ENCODE peak calls at places on chromosomes 12 and 14, in four cellular contexts. One of them, this sample, is unnamed.

GRCh38 chr14:96165493-96166474 is 38.9 kb upstream of the BDKRB2 start:
- DNase-seq in vagina: peak
- DNase-seq in A549: no peak
- DNase-seq in stomach: no peak
- DNase-seq in this sample: no peak

GRCh38 chr12:2227360-2227759 is 174.6 kb downstream of the CACNA1C start:
- DNase-seq in stomach: no peak
- DNase-seq in A549: no peak
- DNase-seq in vagina: no peak
- DNase-seq in this sample: no peak

GRCh38 chr14:85554106-85554505 is 24.2 kb downstream of the FLRT2 start:
- DNase-seq in vagina: no peak
- DNase-seq in A549: no peak
- DNase-seq in stomach: no peak
- DNase-seq in this sample: no peak

GRCh38 chr14:88210426-88210825 is 112.6 kb downstream of the KCNK10 start:
- DNase-seq in A549: no peak
- DNase-seq in stomach: no peak
- DNase-seq in vagina: no peak
- DNase-seq in this sample: no peak

GRCh38 chr14:82075566-82075965 is 541.9 kb upstream of the SEL1L start:
- DNase-seq in stomach: peak
- DNase-seq in vagina: no peak
- DNase-seq in A549: no peak
- DNase-seq in this sample: no peak

GRCh38 chr14:64951291-64951690 is 8.7 kb upstream of the GPX2 start:
- DNase-seq in vagina: no peak
- DNase-seq in A549: no peak
- DNase-seq in stomach: no peak
- DNase-seq in this sample: no peak

GRCh38 chr14:68379510-68380303 is 413.2 kb downstream of the ZFP36L1 start:
- DNase-seq in A549: no peak
- DNase-seq in vagina: no peak
- DNase-seq in stomach: no peak
- DNase-seq in this sample: no peak

GRCh38 chr12:94938583-94938982 is 64.9 kb downstream of the NDUFA12 start:
- DNase-seq in vagina: no peak
- DNase-seq in A549: no peak
- DNase-seq in stomach: no peak
- DNase-seq in this sample: no peak

GRCh38 chr14:100383727-100384158 is 60.6 kb downstream of the SLC25A47 start:
- DNase-seq in stomach: peak
- DNase-seq in A549: peak
- DNase-seq in vagina: no peak
- DNase-seq in this sample: peak

GRCh38 chr12:110744697-110745264 is 2.1 kb upstream of the PPP1CC start:
- DNase-seq in stomach: peak
- DNase-seq in vagina: no peak
- DNase-seq in A549: no peak
- DNase-seq in this sample: no peak

GRCh38 chr12:19088576-19088975 is 41.0 kb upstream of the PLEKHA5 start:
- DNase-seq in vagina: no peak
- DNase-seq in A549: no peak
- DNase-seq in stomach: no peak
- DNase-seq in this sample: no peak
- TF ChIP-seq POLR2A in vagina: no peak
- TF ChIP-seq POLR2A in A549: no peak
- TF ChIP-seq POLR2A in stomach: no peak
- TF ChIP-seq POLR2A in this sample: no peak

DNA sequence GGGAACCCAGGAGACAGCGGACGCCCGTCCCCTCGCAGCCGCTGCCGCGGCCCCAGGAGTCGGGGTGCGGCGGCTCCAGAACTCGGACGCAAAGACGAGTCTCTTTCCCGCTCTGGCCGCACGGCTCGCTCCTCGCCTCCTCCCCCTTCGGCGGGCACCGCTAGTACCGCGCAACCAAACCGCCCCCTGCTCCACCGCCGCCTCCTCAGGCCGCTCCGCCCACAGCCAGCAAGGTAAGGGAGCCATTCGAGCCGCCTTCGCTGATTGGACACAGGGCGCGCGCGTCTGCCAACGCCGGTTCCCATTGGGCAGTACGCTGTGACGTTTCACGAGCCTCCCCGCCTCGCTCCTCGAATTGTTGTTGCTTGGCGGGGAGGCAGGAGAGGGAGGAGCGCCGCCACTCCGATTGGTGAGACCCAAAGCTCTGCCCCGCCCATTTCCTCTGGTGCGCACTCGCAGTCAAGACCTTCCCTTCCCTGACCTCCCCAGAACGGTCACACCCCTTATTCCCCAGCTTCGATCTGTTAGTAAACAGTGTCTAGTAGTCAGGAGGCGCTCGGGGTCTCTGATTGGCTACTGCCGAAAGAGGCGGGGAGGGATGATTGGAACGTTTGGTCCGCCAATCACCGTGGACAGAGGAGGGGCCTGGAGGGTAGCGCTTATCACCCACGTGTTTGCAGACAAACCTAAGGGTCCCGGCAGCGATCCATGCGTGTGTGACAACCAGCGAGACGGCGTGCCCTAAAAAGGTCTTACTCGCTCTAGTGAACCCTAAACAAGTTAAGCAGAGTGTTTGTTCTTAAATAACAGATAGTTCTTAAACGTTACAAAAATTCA is at the start of gene RPS6KA5:
- DNase-seq in stomach: peak
- DNase-seq in A549: peak
- DNase-seq in vagina: peak
- DNase-seq in this sample: peak
- TF ChIP-seq CTCF in stomach: peak
- TF ChIP-seq CTCF in A549: no peak
- TF ChIP-seq CTCF in vagina: no peak
- TF ChIP-seq CTCF in this sample: no peak

GRCh38 chr14:30270200-30271161 is 288.5 kb upstream of the G2E3 start:
- DNase-seq in vagina: no peak
- DNase-seq in stomach: peak
- DNase-seq in A549: peak
- DNase-seq in this sample: peak
- H3K4me3 ChIP-seq in vagina: no peak
- H3K4me3 ChIP-seq in stomach: no peak
- H3K4me3 ChIP-seq in A549: peak
- H3K4me3 ChIP-seq in this sample: no peak

GRCh38 chr14:76201162-76201561 is 49.4 kb downstream of the GPATCH2L start:
- DNase-seq in stomach: no peak
- DNase-seq in vagina: no peak
- DNase-seq in A549: peak
- DNase-seq in this sample: no peak

GRCh38 chr14:76208340-76208739 is 56.6 kb downstream of the GPATCH2L start:
- DNase-seq in A549: no peak
- DNase-seq in stomach: no peak
- DNase-seq in vagina: no peak
- DNase-seq in this sample: no peak

GRCh38 chr14:76205708-76206107 is 54.0 kb downstream of the GPATCH2L start:
- DNase-seq in A549: no peak
- DNase-seq in stomach: no peak
- DNase-seq in vagina: no peak
- DNase-seq in this sample: no peak

GRCh38 chr14:76204436-76205230 is 52.9 kb downstream of the GPATCH2L start:
- DNase-seq in vagina: no peak
- DNase-seq in A549: no peak
- DNase-seq in stomach: no peak
- DNase-seq in this sample: no peak

GRCh38 chr14:76203086-76204001 is 51.6 kb downstream of the GPATCH2L start:
- DNase-seq in vagina: no peak
- DNase-seq in A549: peak
- DNase-seq in stomach: no peak
- DNase-seq in this sample: peak
- TF ChIP-seq POLR2A in vagina: no peak
- TF ChIP-seq POLR2A in A549: no peak
- TF ChIP-seq POLR2A in stomach: no peak
- TF ChIP-seq POLR2A in this sample: no peak

GRCh38 chr12:30515351-30515750 is 180.3 kb downstream of the IPO8 start:
- DNase-seq in A549: no peak
- DNase-seq in vagina: no peak
- DNase-seq in stomach: no peak
- DNase-seq in this sample: no peak
- TF ChIP-seq CTCF in A549: peak
- TF ChIP-seq CTCF in vagina: no peak
- TF ChIP-seq CTCF in stomach: no peak
- TF ChIP-seq CTCF in this sample: no peak

DNA sequence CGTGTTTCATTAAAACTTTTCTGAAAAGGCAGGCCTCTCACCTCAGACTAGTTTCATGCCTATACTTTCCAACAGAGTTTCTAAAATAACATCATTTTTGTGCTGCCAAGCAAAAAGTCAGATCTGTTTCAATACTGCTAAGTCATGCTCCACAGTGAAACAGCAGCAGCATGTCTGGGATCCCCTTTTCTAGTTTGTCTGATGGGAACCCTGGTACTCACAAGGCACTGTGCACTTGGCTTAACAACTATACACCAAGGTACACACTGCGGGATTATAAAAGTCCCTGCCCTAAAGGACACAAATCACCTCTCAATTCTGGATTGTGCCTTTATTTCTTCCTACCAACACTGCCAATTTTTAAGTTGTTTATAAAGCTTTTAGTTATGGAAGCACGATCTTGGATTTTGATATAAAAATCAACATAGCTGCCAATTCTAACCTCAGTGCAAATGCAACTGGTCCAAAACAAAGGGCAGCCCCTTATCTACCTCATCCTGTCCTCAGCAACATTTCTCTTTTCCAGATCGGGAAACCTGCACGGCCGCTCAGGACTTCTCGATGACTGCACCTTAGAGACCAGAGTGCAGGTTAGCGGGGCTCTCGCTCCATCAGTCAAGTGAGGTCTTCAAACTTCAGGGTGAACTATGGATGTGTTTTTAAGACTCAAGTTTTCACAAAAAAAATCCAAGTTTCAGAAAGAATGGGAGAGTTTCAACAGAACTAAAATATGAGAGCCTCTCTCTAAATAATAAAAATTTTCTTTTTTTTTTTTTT is 1.7 kb upstream of the EIF5 start:
- DNase-seq in vagina: no peak
- DNase-seq in A549: no peak
- DNase-seq in stomach: no peak
- DNase-seq in this sample: no peak
- H3K4me3 ChIP-seq in vagina: no peak
- H3K4me3 ChIP-seq in A549: peak
- H3K4me3 ChIP-seq in stomach: peak
- H3K4me3 ChIP-seq in this sample: no peak